ENCODE peak calls at places on chromosomes 13 and 19, in four cellular contexts. D is SK-N-SH, J is HepG2, T is K562. R is an unnamed sample.

GRCh38 chr19:19460761-19461265 is 54.5 kb downstream of the TSSK6 start:
- DNase-seq in D (peak; percentile 72), J (no peak), T (no peak), R (no peak)

GRCh38 chr19:19402656-19403372 is 2.7 kb upstream of the GATAD2A start:
- DNase-seq in D (no peak), J (no peak), T (no peak), R (no peak)

GRCh38 chr13:67228909-67229308 is 1.2 kb downstream of the PCDH9 start:
- DNase-seq in D (no peak), J (no peak), T (no peak), R (no peak)

GRCh38 chr13:20274466-20274865 is 42.3 kb upstream of the GJB6 start:
- DNase-seq in D (no peak), J (no peak), T (no peak), R (no peak)

GRCh38 chr13:68078457-68078856 is 848.3 kb upstream of the PCDH9 start:
- DNase-seq in D (no peak), J (no peak), T (no peak), R (no peak)

GRCh38 chr19:4310247-4311121 is 6.1 kb downstream of the FSD1 start:
- DNase-seq in D (peak; percentile 88), J (peak; percentile 94), T (peak; percentile 90), R (no peak)

GRCh38 chr19:8085606-8086464 is 33.3 kb downstream of the CCL25 start:
- DNase-seq in D (no peak), J (peak; percentile 84), T (peak; percentile 93), R (no peak)

GRCh38 chr19:39516270-39516669 is 1.3 kb downstream of the SELENOV start:
- DNase-seq in D (no peak), J (no peak), T (no peak), R (no peak)

GRCh38 chr19:17457621-17458020 is 3.1 kb downstream of the NXNL1 start:
- DNase-seq in D (no peak), J (no peak), T (no peak), R (no peak)

GRCh38 chr19:19445911-19446361 is 40.5 kb downstream of the GATAD2A start:
- DNase-seq in D (no peak), J (no peak), T (no peak), R (no peak)

GRCh38 chr13:79282976-79283375 is 123.1 kb downstream of the RBM26 start:
- DNase-seq in D (no peak), J (peak; percentile 20), T (no peak), R (no peak)

GRCh38 chr19:38543286-38543806 is 74.4 kb downstream of the MAP4K1 start:
- DNase-seq in D (no peak), J (no peak), T (no peak), R (no peak)

GRCh38 chr13:97306106-97306505 is 84.0 kb downstream of the MBNL2 start:
- DNase-seq in D (no peak), J (no peak), T (no peak), R (no peak)

GRCh38 chr19:49200238-49200862 is 42.8 kb downstream of the TRPM4 start:
- DNase-seq in D (peak; percentile 77), J (no peak), T (peak; percentile 84), R (no peak)

GRCh38 chr13:51614350-51614786 is 30.1 kb downstream of the WDFY2 start:
- DNase-seq in D (peak; percentile 64), J (no peak), T (no peak), R (peak; percentile 56)
- TF ChIP-seq MXI1 in D (peak; percentile 77), J (no peak), T (no peak), R (peak; percentile 23)

GRCh38 chr13:113004126-113004525 is 35.1 kb downstream of the MCF2L start:
- DNase-seq in D (no peak), J (no peak), T (no peak), R (no peak)

GRCh38 chr13:113000575-113000974 is 31.6 kb downstream of the MCF2L start:
- DNase-seq in D (peak; percentile 61), J (no peak), T (no peak), R (no peak)

GRCh38 chr13:113001251-113002140 is 32.5 kb downstream of the MCF2L start:
- DNase-seq in D (peak; percentile 95), J (peak; percentile 47), T (no peak), R (no peak)

GRCh38 chr13:113002891-113003290 is 33.9 kb downstream of the MCF2L start:
- DNase-seq in D (no peak), J (no peak), T (no peak), R (no peak)

DNA sequence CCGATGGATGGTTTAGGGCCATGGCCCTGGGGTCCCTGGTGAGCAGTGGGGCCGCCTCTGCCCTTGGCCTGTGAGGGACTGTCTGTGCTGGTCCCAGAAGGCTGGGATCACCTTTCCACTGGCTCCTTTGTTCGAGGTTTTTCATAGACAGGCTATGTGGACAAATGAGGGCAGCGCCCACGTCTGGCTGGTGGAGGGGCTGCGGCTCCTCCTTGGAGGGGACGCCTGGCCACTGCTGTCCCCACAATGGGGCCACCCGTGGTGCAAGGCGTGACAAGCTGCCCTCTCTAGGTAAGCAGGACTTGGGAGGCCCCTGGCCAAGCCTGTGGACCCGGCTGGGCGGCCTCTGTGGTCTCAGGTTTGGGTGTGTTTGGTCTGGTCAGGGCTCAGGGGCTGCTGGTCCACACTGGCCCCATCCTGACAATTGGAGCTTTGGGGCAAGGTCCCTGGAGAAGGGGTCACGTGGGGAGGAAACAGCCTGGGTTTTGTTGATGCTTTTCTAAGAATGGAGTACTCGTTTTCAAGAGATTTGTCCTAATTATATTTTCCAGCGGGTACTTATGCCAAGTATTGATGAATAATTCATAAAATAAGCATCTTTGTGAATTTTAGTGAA is 33.3 kb downstream of the MCF2L start:
- DNase-seq in D (peak; percentile 92), J (peak; percentile 61), T (no peak), R (no peak)
- TF ChIP-seq FOXM1 in D (no peak), J (no peak), T (no peak), R (no peak)

GRCh38 chr19:11418518-11419506 is at the start of gene RGL3:
- DNase-seq in D (peak; percentile 95), J (no peak), T (no peak), R (no peak)
- TF ChIP-seq MXI1 in D (no peak), J (no peak), T (no peak), R (no peak)

GRCh38 chr19:42292042-42292960 is 9.6 kb upstream of the PRR19 start:
- DNase-seq in D (no peak), J (no peak), T (no peak), R (no peak)
- TF ChIP-seq FOXM1 in D (no peak), J (no peak), T (no peak), R (no peak)

GRCh38 chr13:43261018-43261417 is 237.6 kb downstream of the DNAJC15 start:
- DNase-seq in D (no peak), J (no peak), T (no peak), R (no peak)
- TF ChIP-seq MXI1 in D (no peak), J (no peak), T (no peak), R (no peak)

R was measured in GM12878.